ENCODE peak calls at places on chromosomes 2 and 18, in four cellular contexts. One of them, this sample, is unnamed.

GRCh38 chr2:172554352-172555271 is 1.3 kb upstream of the PDK1 start:
- DNase-seq in NCI-H510A treated with DMSO at 0.1 percent for 48 hours: no peak
- DNase-seq in heart right ventricle: no peak
- DNase-seq in H54: no peak
- DNase-seq in this sample: peak; percentile 7

GRCh38 chr18:51236225-51236624 is 38.7 kb upstream of the MEX3C start:
- DNase-seq in H54: peak; percentile 44
- DNase-seq in heart right ventricle: no peak
- DNase-seq in NCI-H510A treated with DMSO at 0.1 percent for 48 hours: no peak
- DNase-seq in this sample: no peak

GRCh38 chr2:98985905-98986666 is 50.1 kb upstream of the CRACDL start:
- DNase-seq in heart right ventricle: no peak
- DNase-seq in NCI-H510A treated with DMSO at 0.1 percent for 48 hours: no peak
- DNase-seq in H54: no peak
- DNase-seq in this sample: no peak

GRCh38 chr18:55404811-55405654 is 183.0 kb downstream of the TCF4 start:
- DNase-seq in heart right ventricle: no peak
- DNase-seq in NCI-H510A treated with DMSO at 0.1 percent for 48 hours: no peak
- DNase-seq in H54: no peak
- DNase-seq in this sample: peak; percentile 65

GRCh38 chr18:74454279-74454741 is 2.8 kb downstream of the DIPK1C start:
- DNase-seq in H54: no peak
- DNase-seq in NCI-H510A treated with DMSO at 0.1 percent for 48 hours: no peak
- DNase-seq in heart right ventricle: no peak
- DNase-seq in this sample: peak; percentile 96

GRCh38 chr2:215435261-215435808 is 533 bp downstream of the FN1 start:
- DNase-seq in heart right ventricle: no peak
- DNase-seq in H54: no peak
- DNase-seq in NCI-H510A treated with DMSO at 0.1 percent for 48 hours: peak; percentile 13
- DNase-seq in this sample: peak; percentile 35

GRCh38 chr18:57202881-57203280 is 56.0 kb downstream of the BOD1L2 start:
- DNase-seq in H54: no peak
- DNase-seq in NCI-H510A treated with DMSO at 0.1 percent for 48 hours: no peak
- DNase-seq in heart right ventricle: no peak
- DNase-seq in this sample: no peak

GRCh38 chr2:28516950-28517349 is 21.1 kb downstream of the PLB1 start:
- DNase-seq in heart right ventricle: no peak
- DNase-seq in H54: no peak
- DNase-seq in NCI-H510A treated with DMSO at 0.1 percent for 48 hours: no peak
- DNase-seq in this sample: no peak

GRCh38 chr2:39851691-39852110 is 72.6 kb upstream of the THUMPD2 start:
- DNase-seq in NCI-H510A treated with DMSO at 0.1 percent for 48 hours: no peak
- DNase-seq in heart right ventricle: peak; percentile 23
- DNase-seq in H54: no peak
- DNase-seq in this sample: peak; percentile 10

GRCh38 chr2:182144780-182145170 is 159.1 kb downstream of the PPP1R1C start:
- DNase-seq in NCI-H510A treated with DMSO at 0.1 percent for 48 hours: no peak
- DNase-seq in H54: peak; percentile 20
- DNase-seq in heart right ventricle: peak; percentile 57
- DNase-seq in this sample: peak; percentile 4

GRCh38 chr2:26585100-26585499 is 56.1 kb downstream of the CIB4 start:
- DNase-seq in heart right ventricle: no peak
- DNase-seq in NCI-H510A treated with DMSO at 0.1 percent for 48 hours: no peak
- DNase-seq in H54: no peak
- DNase-seq in this sample: no peak

GRCh38 chr2:219209236-219209635 is 2.7 kb downstream of the ZFAND2B start:
- DNase-seq in H54: no peak
- DNase-seq in heart right ventricle: no peak
- DNase-seq in NCI-H510A treated with DMSO at 0.1 percent for 48 hours: no peak
- DNase-seq in this sample: no peak

GRCh38 chr18:23311346-23312103 is 141.6 kb upstream of the RIOK3 start:
- DNase-seq in H54: no peak
- DNase-seq in heart right ventricle: peak; percentile 59
- DNase-seq in NCI-H510A treated with DMSO at 0.1 percent for 48 hours: no peak
- DNase-seq in this sample: no peak

GRCh38 chr18:10085405-10085804 is 171.6 kb downstream of the VAPA start:
- DNase-seq in heart right ventricle: no peak
- DNase-seq in NCI-H510A treated with DMSO at 0.1 percent for 48 hours: no peak
- DNase-seq in H54: no peak
- DNase-seq in this sample: no peak

GRCh38 chr18:1383465-1383864 is 478.8 kb downstream of the ADCYAP1 start:
- DNase-seq in heart right ventricle: no peak
- DNase-seq in NCI-H510A treated with DMSO at 0.1 percent for 48 hours: no peak
- DNase-seq in H54: no peak
- DNase-seq in this sample: no peak

GRCh38 chr2:131031431-131031841 is 61.8 kb downstream of the FAM168B start:
- DNase-seq in heart right ventricle: no peak
- DNase-seq in NCI-H510A treated with DMSO at 0.1 percent for 48 hours: no peak
- DNase-seq in H54: no peak
- DNase-seq in this sample: no peak

GRCh38 chr2:47221956-47222355 is 66.8 kb upstream of the STPG4 start:
- DNase-seq in NCI-H510A treated with DMSO at 0.1 percent for 48 hours: no peak
- DNase-seq in H54: no peak
- DNase-seq in heart right ventricle: no peak
- DNase-seq in this sample: peak; percentile 54

GRCh38 chr18:73296686-73297085 is 428.9 kb upstream of the NETO1 start:
- DNase-seq in H54: no peak
- DNase-seq in NCI-H510A treated with DMSO at 0.1 percent for 48 hours: no peak
- DNase-seq in heart right ventricle: no peak
- DNase-seq in this sample: no peak

GRCh38 chr2:30441023-30441422 is 6.0 kb upstream of the LCLAT1 start:
- DNase-seq in NCI-H510A treated with DMSO at 0.1 percent for 48 hours: no peak
- DNase-seq in H54: no peak
- DNase-seq in heart right ventricle: no peak
- DNase-seq in this sample: no peak

GRCh38 chr18:74351354-74351753 is 35.7 kb downstream of the C18orf63 start:
- DNase-seq in heart right ventricle: no peak
- DNase-seq in NCI-H510A treated with DMSO at 0.1 percent for 48 hours: no peak
- DNase-seq in H54: peak; percentile 1
- DNase-seq in this sample: no peak

GRCh38 chr2:55115795-55116597 is 65.7 kb upstream of the RTN4 start:
- DNase-seq in NCI-H510A treated with DMSO at 0.1 percent for 48 hours: no peak
- DNase-seq in H54: no peak
- DNase-seq in heart right ventricle: no peak
- DNase-seq in this sample: no peak

GRCh38 chr18:12420831-12421421 is 13.2 kb downstream of the PRELID3A start:
- DNase-seq in H54: no peak
- DNase-seq in NCI-H510A treated with DMSO at 0.1 percent for 48 hours: peak; percentile 35
- DNase-seq in heart right ventricle: no peak
- DNase-seq in this sample: no peak

GRCh38 chr2:165617720-165618119 is 148.2 kb downstream of the CSRNP3 start:
- DNase-seq in H54: no peak
- DNase-seq in NCI-H510A treated with DMSO at 0.1 percent for 48 hours: no peak
- DNase-seq in heart right ventricle: no peak
- DNase-seq in this sample: no peak

This sample was measured in globus pallidus.